ENCODE peak calls at places on chromosomes 1 and 21, in six cellular contexts. J is uterus, Y is H7, M is stomach, O is adrenal gland, H is astrocyte. L is an unnamed sample. For H3K36me3, the result is how much of the 10 kb centered on the place peaks cover.

GRCh38 chr1:21931171-21932093 is 5.7 kb downstream of the HSPG2 start:
- DNase-seq in J (peak), Y (peak), M (peak), O (peak), H (peak), L (peak)

GRCh38 chr1:77063118-77063517 is 156.1 kb downstream of the PIGK start:
- DNase-seq in J (no peak), Y (no peak), M (no peak), O (no peak), H (no peak), L (no peak)

GRCh38 chr1:85048296-85049064 is at the start of gene MCOLN3:
- DNase-seq in J (peak), Y (peak), M (peak), O (peak), H (no peak), L (peak)

GRCh38 chr1:232904566-232904965 is 45.8 kb upstream of the NTPCR start:
- DNase-seq in J (no peak), Y (no peak), M (no peak), O (no peak), H (peak), L (peak)

GRCh38 chr1:204084247-204084772 is 11.4 kb downstream of the SOX13 start:
- DNase-seq in J (no peak), Y (peak), M (peak), O (peak), H (no peak), L (no peak)

GRCh38 chr1:41503507-41504125 is 19.1 kb upstream of the EDN2 start:
- DNase-seq in J (no peak), Y (peak), M (no peak), O (no peak), H (no peak), L (no peak)

GRCh38 chr1:156160744-156161181 is 7.4 kb downstream of the SEMA4A start:
- DNase-seq in J (peak), Y (peak), M (peak), O (peak), H (peak), L (no peak)

GRCh38 chr1:54857741-54858665 is 29.0 kb downstream of the DHCR24 start:
- DNase-seq in J (no peak), Y (no peak), M (peak), O (peak), H (peak), L (peak)

GRCh38 chr1:2181271-2181670 is 13.3 kb downstream of the FAAP20 start:
- DNase-seq in J (no peak), Y (no peak), M (no peak), O (no peak), H (no peak), L (no peak)

GRCh38 chr1:207901041-207901653 is 9.8 kb downstream of the CD34 start:
- DNase-seq in J (no peak), Y (no peak), M (no peak), O (no peak), H (no peak), L (no peak)

GRCh38 chr1:203521071-203521794 is 27.3 kb downstream of the OPTC start:
- DNase-seq in J (no peak), Y (no peak), M (peak), O (peak), H (no peak), L (no peak)

GRCh38 chr1:117929340-117930172 is at the start of the genes GDAP2 and WDR3:
- DNase-seq in J (peak), Y (peak), M (peak), O (peak), H (peak), L (peak)

GRCh38 chr1:209536843-209537242 is 46.7 kb upstream of the CAMK1G start:
- DNase-seq in J (no peak), Y (no peak), M (no peak), O (no peak), H (no peak), L (no peak)

GRCh38 chr1:218355269-218355668 is 10.1 kb downstream of the TGFB2 start:
- DNase-seq in J (no peak), Y (no peak), M (no peak), O (no peak), H (no peak), L (no peak)

GRCh38 chr1:6322161-6322560 is 61.3 kb upstream of the GPR153 start:
- DNase-seq in J (no peak), Y (no peak), M (no peak), O (no peak), H (no peak), L (peak)

GRCh38 chr1:234775477-234776246 is 165.7 kb upstream of the IRF2BP2 start:
- DNase-seq in J (no peak), Y (no peak), M (peak), O (no peak), H (no peak), L (no peak)

GRCh38 chr1:1272341-1273151 is 1.1 kb downstream of the UBE2J2 start:
- DNase-seq in J (no peak), Y (peak), M (peak), O (no peak), H (no peak), L (peak)

GRCh38 chr1:17272641-17273040 is 23.7 kb downstream of the PADI3 start:
- DNase-seq in J (no peak), Y (no peak), M (no peak), O (no peak), H (no peak), L (no peak)

GRCh38 chr1:56370513-56370912 is 208.8 kb downstream of the PLPP3 start:
- DNase-seq in J (no peak), Y (peak), M (no peak), O (no peak), H (no peak), L (no peak)

GRCh38 chr1:61051455-61052392 is 30.6 kb upstream of the NFIA start:
- DNase-seq in J (no peak), Y (peak), M (no peak), O (no peak), H (no peak), L (peak)

GRCh38 chr1:229452956-229453801 is 19.3 kb upstream of the ACTA1 start:
- DNase-seq in J (no peak), Y (no peak), M (no peak), O (no peak), H (no peak), L (peak)

GRCh38 chr1:28521502-28522164 is 15.8 kb downstream of the RCC1 start:
- DNase-seq in J (no peak), Y (peak), M (no peak), O (no peak), H (no peak), L (no peak)

GRCh38 chr21:45294509-45295291 is 7.0 kb upstream of the POFUT2 start:
- DNase-seq in J (peak), Y (peak), M (peak), O (peak), H (peak), L (peak)

GRCh38 chr1:91763252-91763651 is 122.7 kb downstream of the TGFBR3 start:
- DNase-seq in J (no peak), Y (no peak), M (no peak), O (no peak), H (no peak), L (no peak)

GRCh38 chr1:54649130-54649898 is 7.7 kb downstream of the MROH7 start:
- DNase-seq in J (no peak), Y (no peak), M (no peak), O (no peak), H (no peak), L (no peak)

GRCh38 chr1:28062806-28063205 is 25.6 kb downstream of the EYA3 start:
- DNase-seq in J (no peak), Y (no peak), M (no peak), O (peak), H (no peak), L (peak)

GRCh38 chr1:43545686-43546387 is 15.2 kb downstream of the PTPRF start:
- DNase-seq in J (peak), Y (peak), M (peak), O (peak), H (no peak), L (peak)

GRCh38 chr1:45508295-45509151 is 8.4 kb downstream of the MMACHC start:
- DNase-seq in J (no peak), Y (no peak), M (no peak), O (no peak), H (no peak), L (no peak)

GRCh38 chr1:93694039-93694438 is 12.4 kb upstream of the BCAR3 start:
- DNase-seq in J (no peak), Y (no peak), M (no peak), O (no peak), H (no peak), L (peak)

GRCh38 chr1:8355439-8356255 is 37.7 kb downstream of the SLC45A1 start:
- DNase-seq in J (no peak), Y (no peak), M (no peak), O (no peak), H (no peak), L (no peak)

GRCh38 chr1:199404976-199405375 is 622.5 kb upstream of the NR5A2 start:
- DNase-seq in J (no peak), Y (no peak), M (no peak), O (no peak), H (peak), L (no peak)

GRCh38 chr1:221718391-221719277 is 23.3 kb downstream of the DUSP10 start:
- DNase-seq in J (no peak), Y (no peak), M (no peak), O (no peak), H (peak), L (peak)

DNA sequence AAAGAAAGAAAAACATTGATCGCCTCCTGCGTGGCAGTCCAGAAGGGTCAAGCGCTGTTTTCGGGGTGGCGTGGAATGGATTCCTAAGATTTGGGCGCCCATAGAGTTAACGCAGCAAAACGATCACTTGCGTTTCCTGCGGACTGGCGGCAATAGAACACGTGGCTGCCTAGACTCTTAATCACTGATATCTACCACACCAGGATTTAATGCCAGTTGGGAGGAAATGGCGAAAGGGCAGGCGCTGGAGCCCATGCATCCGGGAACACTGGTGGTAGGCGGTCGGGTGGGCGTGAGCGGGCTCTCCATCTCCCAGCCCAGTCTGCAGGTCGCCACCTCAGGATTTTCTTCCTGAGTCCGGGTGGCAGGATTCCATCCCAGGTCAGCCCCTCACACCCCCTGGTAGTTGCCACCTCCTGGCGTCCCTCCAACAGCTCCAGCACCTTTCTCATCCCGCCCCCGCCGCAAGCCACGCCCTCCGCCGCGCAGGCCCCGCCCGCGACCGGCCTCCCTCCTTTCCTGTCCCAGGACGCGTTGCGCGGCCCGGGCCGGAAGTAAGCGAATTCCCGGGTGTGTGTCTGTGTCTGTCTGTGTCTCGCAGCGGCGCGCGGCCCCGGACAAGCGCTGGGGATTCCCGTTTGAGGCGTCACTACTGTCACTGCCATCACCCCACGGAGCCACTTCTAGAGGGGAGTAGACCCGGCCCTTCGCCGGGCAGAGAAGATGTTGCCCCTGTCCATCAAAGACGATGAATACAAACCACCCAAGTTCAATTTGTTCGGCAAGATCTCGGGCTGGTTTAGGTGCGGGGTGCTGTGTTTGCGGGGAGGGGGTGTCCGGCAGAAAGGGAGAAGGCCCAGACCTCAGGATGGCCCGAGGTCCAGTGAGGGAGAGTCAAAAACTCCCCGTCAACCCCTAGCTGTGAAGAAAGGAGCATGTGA is at the start of gene SLC30A7:
- DNase-seq in J (peak), Y (peak), M (peak), O (peak), H (peak), L (peak)
- H3K36me3 ChIP-seq in J (under half), Y (under half), M (under half), O (under half), H (under half), L (under half)

GRCh38 chr1:58791106-58791505 is 7.3 kb upstream of the JUN start:
- DNase-seq in J (no peak), Y (no peak), M (no peak), O (no peak), H (no peak), L (no peak)
- H3K4me3 ChIP-seq in J (no peak), Y (no peak), M (no peak), O (no peak), H (no peak), L (no peak)

GRCh38 chr1:19305880-19306279 is 6.1 kb downstream of the AKR7A2 start:
- DNase-seq in J (no peak), Y (peak), M (no peak), O (no peak), H (no peak), L (no peak)

GRCh38 chr1:19308509-19308907 is 3.4 kb downstream of the AKR7A2 start:
- DNase-seq in J (no peak), Y (peak), M (no peak), O (no peak), H (no peak), L (no peak)

GRCh38 chr1:19307804-19308508 is 4.0 kb downstream of the AKR7A2 start:
- DNase-seq in J (no peak), Y (no peak), M (no peak), O (no peak), H (no peak), L (no peak)

GRCh38 chr1:19309123-19309813 is 2.7 kb downstream of the AKR7A2 start:
- DNase-seq in J (no peak), Y (peak), M (no peak), O (no peak), H (peak), L (peak)

DNA sequence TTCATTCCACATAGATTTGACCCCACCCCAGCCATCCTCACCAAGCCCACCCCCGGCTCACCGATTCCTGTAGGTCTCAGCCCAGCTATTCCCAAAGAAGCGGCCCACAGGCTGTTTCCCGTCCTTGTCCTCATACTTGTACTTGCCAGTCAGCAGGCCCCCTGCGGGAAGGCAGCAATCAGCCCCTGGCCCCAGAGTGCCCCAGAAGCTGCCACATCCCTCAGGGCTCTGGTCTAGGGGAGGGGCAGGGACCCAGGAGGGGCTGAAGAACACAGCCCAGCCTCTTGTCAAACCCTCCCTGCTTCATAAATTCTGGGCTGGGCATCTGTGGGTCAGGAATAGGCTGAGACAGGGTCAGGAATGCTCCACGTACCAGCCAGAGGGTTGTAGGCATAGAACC is 5.0 kb downstream of the AKR7A2 start:
- DNase-seq in J (no peak), Y (no peak), M (no peak), O (no peak), H (no peak), L (no peak)
- H3K36me3 ChIP-seq in J (under half), Y (under half), M (half or more), O (half or more), H (under half), L (under half)

DNA sequence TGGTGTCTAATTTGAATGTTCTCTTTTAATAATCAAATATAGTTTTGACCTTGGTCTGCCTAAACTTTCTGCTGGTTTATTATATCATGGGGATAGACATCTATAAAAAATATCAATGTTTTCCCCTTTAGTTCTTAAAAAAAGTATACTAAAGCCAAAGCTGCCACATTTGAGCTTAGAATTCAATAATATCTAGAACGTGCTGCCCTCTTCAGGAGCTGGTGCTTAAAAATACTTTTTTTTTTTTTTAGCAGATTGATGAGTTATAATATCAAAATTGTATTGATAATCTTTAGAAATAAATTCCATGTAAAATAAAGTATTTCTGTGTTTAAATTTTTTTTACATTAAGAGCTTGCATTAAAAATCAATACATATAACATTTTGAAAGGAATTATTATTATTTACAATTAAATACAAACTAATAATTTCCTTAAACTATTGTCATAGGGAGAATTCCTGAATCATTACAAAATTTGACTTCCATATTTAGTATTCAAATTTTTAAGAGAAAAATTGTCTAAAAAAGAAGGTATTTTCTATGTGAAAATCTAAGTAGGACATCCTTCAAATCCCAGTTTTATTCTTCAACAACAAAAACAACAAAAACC is 40.1 kb upstream of the ADGRL2 start:
- DNase-seq in J (no peak), Y (no peak), M (no peak), O (no peak), H (peak), L (peak)
- H3K4me3 ChIP-seq in J (no peak), Y (no peak), M (no peak), O (no peak), H (no peak), L (no peak)

DNA sequence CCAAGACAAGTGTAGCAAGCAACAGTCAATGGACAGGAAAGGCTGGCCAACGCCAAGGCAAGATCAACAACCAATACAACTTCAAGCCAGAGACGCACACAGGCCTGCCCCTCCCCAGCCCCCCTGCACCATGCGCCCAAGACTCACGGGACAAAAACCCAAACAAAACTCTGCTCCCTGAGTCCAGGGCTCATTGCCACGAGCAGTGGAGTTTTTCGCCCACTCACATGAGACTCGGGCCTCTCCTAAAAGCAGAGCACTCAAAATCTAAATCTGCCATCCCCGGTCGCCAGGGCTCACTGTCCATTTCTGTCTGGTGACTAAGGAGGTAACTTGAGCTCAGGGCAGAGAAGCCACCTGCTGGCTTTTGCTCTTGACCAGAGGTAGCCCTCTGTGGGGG is 174.8 kb downstream of the CLIC6 start:
- DNase-seq in J (no peak), Y (no peak), M (peak), O (no peak), H (no peak), L (no peak)
- H3K36me3 ChIP-seq in J (under half), Y (under half), M (half or more), O (under half), H (half or more), L (under half)

DNA sequence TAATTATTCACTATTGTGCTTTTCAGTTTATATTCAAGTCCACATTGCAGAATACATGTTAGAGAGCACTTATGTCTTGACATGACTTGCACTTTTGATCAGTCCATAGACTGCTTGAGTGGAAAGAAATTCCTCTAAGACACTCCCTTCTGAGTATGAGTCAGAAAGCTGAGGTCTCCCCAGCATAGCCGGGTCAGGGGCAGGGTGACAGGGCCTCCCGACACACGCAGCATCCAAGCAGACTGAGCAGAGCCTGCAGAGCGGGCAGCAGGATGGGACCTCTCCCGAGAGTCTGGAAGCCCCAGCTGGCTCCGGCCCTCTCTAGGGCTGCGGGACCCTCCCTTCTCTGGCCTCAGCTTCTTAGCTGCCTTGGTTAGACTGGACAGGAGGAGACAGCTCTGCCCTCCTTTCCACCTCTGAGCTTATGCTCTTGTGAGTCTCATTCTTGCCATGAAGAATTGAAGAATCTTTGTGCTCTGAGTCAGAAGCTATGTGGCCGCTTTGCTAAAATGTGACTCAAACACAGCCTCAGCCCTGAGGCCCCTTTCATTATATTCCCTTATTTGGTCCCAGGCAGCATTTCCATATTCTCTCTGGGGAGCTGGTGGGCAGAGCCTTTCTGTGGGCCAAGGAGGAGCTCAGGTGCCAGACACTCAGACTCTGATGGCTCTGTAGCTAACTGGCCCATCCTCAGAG is 11.2 kb upstream of the CAPN2 start:
- DNase-seq in J (peak), Y (peak), M (no peak), O (peak), H (peak), L (peak)
- H3K4me3 ChIP-seq in J (no peak), Y (no peak), M (no peak), O (no peak), H (peak), L (no peak)

GRCh38 chr1:3432306-3432705 is 22.2 kb upstream of the ARHGEF16 start:
- DNase-seq in J (no peak), Y (no peak), M (no peak), O (no peak), H (no peak), L (no peak)
- H3K36me3 ChIP-seq in J (under half), Y (under half), M (half or more), O (under half), H (under half), L (under half)